ENCODE peak calls at places on chromosomes 3 and 15, in five cellular contexts. T is A172; S is activated CD4-positive, alpha-beta T cell treated with anti-CD3 and anti-CD28 coated beads, Interleukin-2, amount 50 U/mL, for 24 hours; C is spleen; K is progenitor cell of endocrine pancreas. L is an unnamed sample.

GRCh38 chr3:71103430-71103881 is 480.1 kb downstream of the FOXP1 start:
- DNase-seq in T (peak), S (no peak), C (no peak), K (no peak), L (peak)

GRCh38 chr15:72970965-72971746 is 81.1 kb upstream of the NEO1 start:
- DNase-seq in T (no peak), S (no peak), C (no peak), K (no peak), L (no peak)

GRCh38 chr15:25792128-25792527 is 71.0 kb downstream of the ATP10A start:
- DNase-seq in T (no peak), S (no peak), C (no peak), K (no peak), L (peak)

GRCh38 chr3:47296562-47297302 is 14.0 kb downstream of the KLHL18 start:
- DNase-seq in T (no peak), S (no peak), C (no peak), K (no peak), L (no peak)

GRCh38 chr15:83585770-83586169 is 68.2 kb upstream of the ADAMTSL3 start:
- DNase-seq in T (no peak), S (no peak), C (no peak), K (no peak), L (no peak)

GRCh38 chr3:42721690-42722089 is 19.1 kb upstream of the HHATL start:
- DNase-seq in T (no peak), S (no peak), C (no peak), K (no peak), L (no peak)

GRCh38 chr3:151384741-151385174 is at the start of gene P2RY12:
- DNase-seq in T (no peak), S (no peak), C (no peak), K (no peak), L (no peak)

GRCh38 chr15:69798481-69799315 is 299.0 kb downstream of the TLE3 start:
- DNase-seq in T (no peak), S (no peak), C (peak), K (no peak), L (no peak)

GRCh38 chr15:73596214-73596613 is 37.0 kb downstream of the NPTN start:
- DNase-seq in T (no peak), S (no peak), C (no peak), K (no peak), L (no peak)

GRCh38 chr3:71726106-71726505 is 904 bp upstream of the EIF4E3 start:
- DNase-seq in T (no peak), S (no peak), C (no peak), K (no peak), L (no peak)

GRCh38 chr3:107561980-107562379 is 39.2 kb downstream of the BBX start:
- DNase-seq in T (no peak), S (no peak), C (no peak), K (no peak), L (no peak)

GRCh38 chr15:33226559-33227181 is 32.2 kb upstream of the FMN1 start:
- DNase-seq in T (peak), S (peak), C (no peak), K (no peak), L (no peak)

L was measured in upper lobe of right lung.